ENCODE peak calls at places on chromosomes 11 and 22, in eight cellular contexts. One of them, this sample, is unnamed.

GRCh38 chr11:665062-665706 is 28.1 kb downstream of the DRD4 start:
- DNase-seq in naive thymus-derived CD4-positive, alpha-beta T cell: no peak
- DNase-seq in adrenal gland: no peak
- DNase-seq in cardiac muscle cell: no peak
- DNase-seq in CD8-positive, alpha-beta memory T cell: no peak
- DNase-seq in GM12865: no peak
- DNase-seq in cardiac fibroblast: no peak
- DNase-seq in HFF-Myc: no peak
- DNase-seq in this sample: no peak

GRCh38 chr11:88206746-88207145 is 31.5 kb upstream of the RAB38 start:
- DNase-seq in CD8-positive, alpha-beta memory T cell: no peak
- DNase-seq in adrenal gland: no peak
- DNase-seq in cardiac muscle cell: no peak
- DNase-seq in HFF-Myc: no peak
- DNase-seq in naive thymus-derived CD4-positive, alpha-beta T cell: no peak
- DNase-seq in GM12865: peak
- DNase-seq in cardiac fibroblast: peak
- DNase-seq in this sample: no peak

GRCh38 chr11:32435152-32435480 is 223 bp downstream of the WT1 start:
- DNase-seq in CD8-positive, alpha-beta memory T cell: no peak
- DNase-seq in adrenal gland: no peak
- DNase-seq in GM12865: no peak
- DNase-seq in HFF-Myc: no peak
- DNase-seq in cardiac muscle cell: no peak
- DNase-seq in cardiac fibroblast: peak
- DNase-seq in naive thymus-derived CD4-positive, alpha-beta T cell: no peak
- DNase-seq in this sample: no peak

GRCh38 chr11:32081129-32081641 is 9.7 kb upstream of the RCN1 start:
- DNase-seq in cardiac muscle cell: no peak
- DNase-seq in cardiac fibroblast: peak
- DNase-seq in naive thymus-derived CD4-positive, alpha-beta T cell: no peak
- DNase-seq in CD8-positive, alpha-beta memory T cell: no peak
- DNase-seq in GM12865: peak
- DNase-seq in HFF-Myc: peak
- DNase-seq in adrenal gland: no peak
- DNase-seq in this sample: no peak

GRCh38 chr22:35940166-35940565 is 88.5 kb downstream of the RBFOX2 start:
- DNase-seq in GM12865: no peak
- DNase-seq in CD8-positive, alpha-beta memory T cell: no peak
- DNase-seq in HFF-Myc: no peak
- DNase-seq in cardiac muscle cell: no peak
- DNase-seq in cardiac fibroblast: no peak
- DNase-seq in adrenal gland: no peak
- DNase-seq in naive thymus-derived CD4-positive, alpha-beta T cell: no peak
- DNase-seq in this sample: no peak

GRCh38 chr11:65095974-65096806 is at the start of gene VPS51:
- DNase-seq in cardiac fibroblast: peak
- DNase-seq in naive thymus-derived CD4-positive, alpha-beta T cell: peak
- DNase-seq in GM12865: peak
- DNase-seq in cardiac muscle cell: peak
- DNase-seq in adrenal gland: peak
- DNase-seq in CD8-positive, alpha-beta memory T cell: peak
- DNase-seq in HFF-Myc: peak
- DNase-seq in this sample: peak

GRCh38 chr11:75668508-75669297 is at the start of gene MAP6:
- DNase-seq in HFF-Myc: no peak
- DNase-seq in adrenal gland: peak
- DNase-seq in cardiac fibroblast: peak
- DNase-seq in GM12865: peak
- DNase-seq in cardiac muscle cell: peak
- DNase-seq in CD8-positive, alpha-beta memory T cell: no peak
- DNase-seq in naive thymus-derived CD4-positive, alpha-beta T cell: peak
- DNase-seq in this sample: no peak

GRCh38 chr11:8080674-8081590 is at the start of gene TUB:
- DNase-seq in naive thymus-derived CD4-positive, alpha-beta T cell: no peak
- DNase-seq in GM12865: no peak
- DNase-seq in CD8-positive, alpha-beta memory T cell: peak
- DNase-seq in adrenal gland: peak
- DNase-seq in cardiac muscle cell: peak
- DNase-seq in HFF-Myc: no peak
- DNase-seq in cardiac fibroblast: no peak
- DNase-seq in this sample: no peak

GRCh38 chr11:73218106-73218829 is at the start of gene P2RY2:
- DNase-seq in HFF-Myc: no peak
- DNase-seq in cardiac fibroblast: peak
- DNase-seq in CD8-positive, alpha-beta memory T cell: no peak
- DNase-seq in GM12865: peak
- DNase-seq in cardiac muscle cell: peak
- DNase-seq in adrenal gland: peak
- DNase-seq in naive thymus-derived CD4-positive, alpha-beta T cell: peak
- DNase-seq in this sample: no peak

GRCh38 chr22:23621082-23621780 is 10.9 kb downstream of the DRICH1 start:
- DNase-seq in cardiac fibroblast: no peak
- DNase-seq in HFF-Myc: no peak
- DNase-seq in cardiac muscle cell: peak
- DNase-seq in naive thymus-derived CD4-positive, alpha-beta T cell: no peak
- DNase-seq in adrenal gland: no peak
- DNase-seq in CD8-positive, alpha-beta memory T cell: no peak
- DNase-seq in GM12865: peak
- DNase-seq in this sample: no peak

GRCh38 chr11:14015711-14016110 is 53.2 kb downstream of the SPON1 start:
- DNase-seq in GM12865: no peak
- DNase-seq in CD8-positive, alpha-beta memory T cell: no peak
- DNase-seq in naive thymus-derived CD4-positive, alpha-beta T cell: no peak
- DNase-seq in cardiac muscle cell: peak
- DNase-seq in HFF-Myc: no peak
- DNase-seq in cardiac fibroblast: peak
- DNase-seq in adrenal gland: peak
- DNase-seq in this sample: no peak

GRCh38 chr11:112354364-112354763 is 93.7 kb upstream of the PLET1 start:
- DNase-seq in naive thymus-derived CD4-positive, alpha-beta T cell: no peak
- DNase-seq in adrenal gland: no peak
- DNase-seq in cardiac fibroblast: no peak
- DNase-seq in GM12865: no peak
- DNase-seq in HFF-Myc: no peak
- DNase-seq in cardiac muscle cell: no peak
- DNase-seq in CD8-positive, alpha-beta memory T cell: no peak
- DNase-seq in this sample: no peak

GRCh38 chr11:108221981-108222685 is at the start of gene NPAT:
- DNase-seq in cardiac fibroblast: no peak
- DNase-seq in HFF-Myc: no peak
- DNase-seq in naive thymus-derived CD4-positive, alpha-beta T cell: no peak
- DNase-seq in CD8-positive, alpha-beta memory T cell: peak
- DNase-seq in GM12865: peak
- DNase-seq in adrenal gland: no peak
- DNase-seq in cardiac muscle cell: no peak
- DNase-seq in this sample: no peak

GRCh38 chr22:20549232-20549841 is 41.9 kb downstream of the MED15 start:
- DNase-seq in GM12865: no peak
- DNase-seq in adrenal gland: peak
- DNase-seq in naive thymus-derived CD4-positive, alpha-beta T cell: no peak
- DNase-seq in cardiac fibroblast: peak
- DNase-seq in CD8-positive, alpha-beta memory T cell: peak
- DNase-seq in cardiac muscle cell: no peak
- DNase-seq in HFF-Myc: no peak
- DNase-seq in this sample: no peak

GRCh38 chr11:26704249-26704648 is 17.6 kb downstream of the SLC5A12 start:
- DNase-seq in adrenal gland: no peak
- DNase-seq in GM12865: no peak
- DNase-seq in naive thymus-derived CD4-positive, alpha-beta T cell: no peak
- DNase-seq in CD8-positive, alpha-beta memory T cell: no peak
- DNase-seq in cardiac fibroblast: no peak
- DNase-seq in HFF-Myc: no peak
- DNase-seq in cardiac muscle cell: no peak
- DNase-seq in this sample: no peak

GRCh38 chr11:3712274-3712673 is 41.1 kb upstream of the CHRNA10 start:
- DNase-seq in cardiac muscle cell: no peak
- DNase-seq in adrenal gland: no peak
- DNase-seq in cardiac fibroblast: no peak
- DNase-seq in CD8-positive, alpha-beta memory T cell: no peak
- DNase-seq in GM12865: no peak
- DNase-seq in naive thymus-derived CD4-positive, alpha-beta T cell: no peak
- DNase-seq in HFF-Myc: no peak
- DNase-seq in this sample: no peak

GRCh38 chr22:29606320-29606719 is 2.9 kb downstream of the NF2 start:
- DNase-seq in cardiac muscle cell: no peak
- DNase-seq in HFF-Myc: no peak
- DNase-seq in GM12865: no peak
- DNase-seq in CD8-positive, alpha-beta memory T cell: no peak
- DNase-seq in cardiac fibroblast: no peak
- DNase-seq in naive thymus-derived CD4-positive, alpha-beta T cell: no peak
- DNase-seq in adrenal gland: no peak
- DNase-seq in this sample: no peak
- H3K4me3 ChIP-seq in cardiac muscle cell: no peak
- H3K4me3 ChIP-seq in HFF-Myc: no peak
- H3K4me3 ChIP-seq in GM12865: no peak
- H3K4me3 ChIP-seq in CD8-positive, alpha-beta memory T cell: no peak
- H3K4me3 ChIP-seq in cardiac fibroblast: no peak
- H3K4me3 ChIP-seq in naive thymus-derived CD4-positive, alpha-beta T cell: no peak
- H3K4me3 ChIP-seq in adrenal gland: no peak
- H3K4me3 ChIP-seq in this sample: no peak

GRCh38 chr11:95647355-95647754 is 142.2 kb downstream of the FAM76B start:
- DNase-seq in GM12865: no peak
- DNase-seq in cardiac muscle cell: no peak
- DNase-seq in CD8-positive, alpha-beta memory T cell: no peak
- DNase-seq in HFF-Myc: no peak
- DNase-seq in naive thymus-derived CD4-positive, alpha-beta T cell: no peak
- DNase-seq in cardiac fibroblast: peak
- DNase-seq in adrenal gland: no peak
- DNase-seq in this sample: no peak
- H3K4me3 ChIP-seq in GM12865: no peak
- H3K4me3 ChIP-seq in cardiac muscle cell: no peak
- H3K4me3 ChIP-seq in CD8-positive, alpha-beta memory T cell: no peak
- H3K4me3 ChIP-seq in HFF-Myc: no peak
- H3K4me3 ChIP-seq in naive thymus-derived CD4-positive, alpha-beta T cell: no peak
- H3K4me3 ChIP-seq in cardiac fibroblast: no peak
- H3K4me3 ChIP-seq in adrenal gland: no peak
- H3K4me3 ChIP-seq in this sample: no peak

GRCh38 chr11:116193321-116194114 is 579.3 kb downstream of the BUD13 start:
- DNase-seq in CD8-positive, alpha-beta memory T cell: no peak
- DNase-seq in cardiac fibroblast: peak
- DNase-seq in adrenal gland: peak
- DNase-seq in GM12865: no peak
- DNase-seq in HFF-Myc: peak
- DNase-seq in naive thymus-derived CD4-positive, alpha-beta T cell: no peak
- DNase-seq in cardiac muscle cell: peak
- DNase-seq in this sample: peak

GRCh38 chr11:116190206-116190605 is 582.6 kb downstream of the BUD13 start:
- DNase-seq in GM12865: no peak
- DNase-seq in naive thymus-derived CD4-positive, alpha-beta T cell: no peak
- DNase-seq in HFF-Myc: no peak
- DNase-seq in CD8-positive, alpha-beta memory T cell: no peak
- DNase-seq in cardiac fibroblast: no peak
- DNase-seq in cardiac muscle cell: no peak
- DNase-seq in adrenal gland: no peak
- DNase-seq in this sample: no peak

GRCh38 chr11:116190861-116191260 is 581.9 kb downstream of the BUD13 start:
- DNase-seq in naive thymus-derived CD4-positive, alpha-beta T cell: no peak
- DNase-seq in cardiac muscle cell: no peak
- DNase-seq in cardiac fibroblast: no peak
- DNase-seq in HFF-Myc: no peak
- DNase-seq in GM12865: no peak
- DNase-seq in CD8-positive, alpha-beta memory T cell: no peak
- DNase-seq in adrenal gland: no peak
- DNase-seq in this sample: no peak

GRCh38 chr11:116192509-116193206 is 580.1 kb downstream of the BUD13 start:
- DNase-seq in CD8-positive, alpha-beta memory T cell: no peak
- DNase-seq in GM12865: no peak
- DNase-seq in adrenal gland: no peak
- DNase-seq in cardiac fibroblast: no peak
- DNase-seq in HFF-Myc: no peak
- DNase-seq in naive thymus-derived CD4-positive, alpha-beta T cell: no peak
- DNase-seq in cardiac muscle cell: peak
- DNase-seq in this sample: no peak

GRCh38 chr11:116194156-116194904 is 578.5 kb downstream of the BUD13 start:
- DNase-seq in cardiac fibroblast: no peak
- DNase-seq in naive thymus-derived CD4-positive, alpha-beta T cell: no peak
- DNase-seq in cardiac muscle cell: peak
- DNase-seq in GM12865: no peak
- DNase-seq in adrenal gland: no peak
- DNase-seq in CD8-positive, alpha-beta memory T cell: no peak
- DNase-seq in HFF-Myc: no peak
- DNase-seq in this sample: no peak
- H3K4me3 ChIP-seq in cardiac fibroblast: no peak
- H3K4me3 ChIP-seq in naive thymus-derived CD4-positive, alpha-beta T cell: no peak
- H3K4me3 ChIP-seq in cardiac muscle cell: peak
- H3K4me3 ChIP-seq in GM12865: no peak
- H3K4me3 ChIP-seq in adrenal gland: no peak
- H3K4me3 ChIP-seq in CD8-positive, alpha-beta memory T cell: no peak
- H3K4me3 ChIP-seq in HFF-Myc: no peak
- H3K4me3 ChIP-seq in this sample: no peak

GRCh38 chr11:47863893-47864430 is 15.8 kb upstream of the NUP160 start:
- DNase-seq in naive thymus-derived CD4-positive, alpha-beta T cell: no peak
- DNase-seq in cardiac muscle cell: no peak
- DNase-seq in CD8-positive, alpha-beta memory T cell: no peak
- DNase-seq in adrenal gland: no peak
- DNase-seq in cardiac fibroblast: no peak
- DNase-seq in GM12865: no peak
- DNase-seq in HFF-Myc: no peak
- DNase-seq in this sample: no peak

GRCh38 chr11:47860526-47860925 is 12.4 kb upstream of the NUP160 start:
- DNase-seq in naive thymus-derived CD4-positive, alpha-beta T cell: no peak
- DNase-seq in HFF-Myc: no peak
- DNase-seq in GM12865: no peak
- DNase-seq in cardiac muscle cell: no peak
- DNase-seq in adrenal gland: no peak
- DNase-seq in cardiac fibroblast: no peak
- DNase-seq in CD8-positive, alpha-beta memory T cell: no peak
- DNase-seq in this sample: no peak

GRCh38 chr11:47861762-47862161 is 13.6 kb upstream of the NUP160 start:
- DNase-seq in HFF-Myc: no peak
- DNase-seq in cardiac fibroblast: peak
- DNase-seq in cardiac muscle cell: no peak
- DNase-seq in CD8-positive, alpha-beta memory T cell: no peak
- DNase-seq in adrenal gland: no peak
- DNase-seq in naive thymus-derived CD4-positive, alpha-beta T cell: no peak
- DNase-seq in GM12865: no peak
- DNase-seq in this sample: no peak

GRCh38 chr11:47864910-47865309 is 16.8 kb upstream of the NUP160 start:
- DNase-seq in CD8-positive, alpha-beta memory T cell: no peak
- DNase-seq in GM12865: no peak
- DNase-seq in adrenal gland: no peak
- DNase-seq in naive thymus-derived CD4-positive, alpha-beta T cell: no peak
- DNase-seq in HFF-Myc: no peak
- DNase-seq in cardiac muscle cell: no peak
- DNase-seq in cardiac fibroblast: peak
- DNase-seq in this sample: no peak

GRCh38 chr11:47863189-47863892 is 15.2 kb upstream of the NUP160 start:
- DNase-seq in GM12865: peak
- DNase-seq in cardiac fibroblast: peak
- DNase-seq in adrenal gland: no peak
- DNase-seq in HFF-Myc: peak
- DNase-seq in cardiac muscle cell: no peak
- DNase-seq in naive thymus-derived CD4-positive, alpha-beta T cell: no peak
- DNase-seq in CD8-positive, alpha-beta memory T cell: no peak
- DNase-seq in this sample: peak
- H3K4me3 ChIP-seq in GM12865: no peak
- H3K4me3 ChIP-seq in cardiac fibroblast: no peak
- H3K4me3 ChIP-seq in adrenal gland: no peak
- H3K4me3 ChIP-seq in HFF-Myc: no peak
- H3K4me3 ChIP-seq in cardiac muscle cell: no peak
- H3K4me3 ChIP-seq in naive thymus-derived CD4-positive, alpha-beta T cell: no peak
- H3K4me3 ChIP-seq in CD8-positive, alpha-beta memory T cell: no peak
- H3K4me3 ChIP-seq in this sample: no peak

GRCh38 chr22:25567305-25567704 is 2.8 kb downstream of the GRK3 start:
- DNase-seq in cardiac muscle cell: no peak
- DNase-seq in HFF-Myc: no peak
- DNase-seq in cardiac fibroblast: no peak
- DNase-seq in naive thymus-derived CD4-positive, alpha-beta T cell: no peak
- DNase-seq in CD8-positive, alpha-beta memory T cell: no peak
- DNase-seq in adrenal gland: no peak
- DNase-seq in GM12865: peak
- DNase-seq in this sample: no peak
- H3K4me3 ChIP-seq in cardiac muscle cell: no peak
- H3K4me3 ChIP-seq in HFF-Myc: no peak
- H3K4me3 ChIP-seq in cardiac fibroblast: no peak
- H3K4me3 ChIP-seq in naive thymus-derived CD4-positive, alpha-beta T cell: no peak
- H3K4me3 ChIP-seq in CD8-positive, alpha-beta memory T cell: no peak
- H3K4me3 ChIP-seq in adrenal gland: no peak
- H3K4me3 ChIP-seq in GM12865: peak
- H3K4me3 ChIP-seq in this sample: no peak

This sample was measured in AG09309.